ENCODE peak calls at places on chromosomes 2 and 18, in four cellular contexts. K, Y, W and X are unnamed samples. For H3K36me3 and H3K4me1, the result is how much of the 10 kb centered on the place peaks cover.

GRCh38 chr2:217653240-217653639 is 349.6 kb downstream of the TNS1 start:
- DNase-seq in Y (peak), K (no peak), W (no peak), X (peak)

GRCh38 chr2:237708491-237708890 is 81.1 kb downstream of the LRRFIP1 start:
- DNase-seq in Y (no peak), K (peak), W (no peak), X (no peak)

GRCh38 chr2:45652090-45653050 is 895 bp downstream of the PRKCE start:
- DNase-seq in K (peak), Y (peak), W (no peak), X (peak)

GRCh38 chr2:23826771-23827170 is 100.2 kb downstream of the ATAD2B start:
- DNase-seq in Y (no peak), W (no peak), K (no peak), X (no peak)

GRCh38 chr2:197613509-197613987 is 61.8 kb downstream of the RFTN2 start:
- DNase-seq in Y (no peak), W (no peak), K (no peak), X (no peak)

GRCh38 chr18:36314098-36314497 is 16.6 kb downstream of the FHOD3 start:
- DNase-seq in Y (peak), K (no peak), W (no peak), X (no peak)

GRCh38 chr2:16763056-16763455 is 97.4 kb upstream of the CYRIA start:
- DNase-seq in K (no peak), Y (no peak), W (no peak), X (no peak)

GRCh38 chr2:217379807-217380206 is 519.9 kb upstream of the TNP1 start:
- DNase-seq in W (no peak), Y (no peak), K (no peak), X (no peak)

GRCh38 chr2:54569745-54570296 is 113.7 kb downstream of the SPTBN1 start:
- DNase-seq in W (no peak), K (no peak), Y (no peak), X (no peak)

GRCh38 chr2:202278036-202278760 is 12.6 kb downstream of the NOP58 start:
- DNase-seq in K (no peak), W (no peak), Y (peak), X (no peak)

GRCh38 chr2:23794234-23794633 is 132.7 kb downstream of the ATAD2B start:
- DNase-seq in K (no peak), W (no peak), Y (no peak), X (no peak)

GRCh38 chr2:97868986-97869721 is 126.6 kb downstream of the TMEM131 start:
- DNase-seq in K (peak), W (no peak), Y (peak), X (no peak)

GRCh38 chr2:235105821-235106359 is 154.1 kb downstream of the SH3BP4 start:
- DNase-seq in K (no peak), Y (peak), W (no peak), X (no peak)

GRCh38 chr2:221402072-221402471 is 170.0 kb downstream of the EPHA4 start:
- DNase-seq in K (no peak), W (no peak), Y (peak), X (no peak)

GRCh38 chr2:7118606-7119503 is 201.6 kb downstream of the RNF144A start:
- DNase-seq in K (peak), W (no peak), Y (peak), X (no peak)

GRCh38 chr18:63137999-63138448 is 181.5 kb downstream of the BCL2 start:
- DNase-seq in Y (no peak), K (no peak), W (no peak), X (no peak)

GRCh38 chr18:42190643-42191042 is 235.6 kb downstream of the PIK3C3 start:
- DNase-seq in W (no peak), K (no peak), Y (no peak), X (no peak)

GRCh38 chr2:217182996-217183395 is 323.1 kb upstream of the TNP1 start:
- DNase-seq in W (no peak), K (no peak), Y (no peak), X (no peak)

GRCh38 chr2:234550511-234551107 is 53.7 kb upstream of the ARL4C start:
- DNase-seq in K (peak), W (no peak), Y (peak), X (no peak)

GRCh38 chr2:70094978-70095832 is 7.9 kb downstream of the PCBP1 start:
- DNase-seq in Y (peak), W (peak), K (no peak), X (no peak)

GRCh38 chr2:136019825-136020224 is 34.4 kb upstream of the DARS1 start:
- DNase-seq in W (no peak), K (no peak), Y (no peak), X (no peak)

GRCh38 chr2:64975232-64975791 is 13.9 kb upstream of the SLC1A4 start:
- DNase-seq in Y (peak), K (peak), W (no peak), X (no peak)

GRCh38 chr18:78160961-78161656 is 818.5 kb upstream of the SALL3 start:
- DNase-seq in W (no peak), Y (no peak), K (no peak), X (no peak)

GRCh38 chr2:132438650-132439030 is 22.0 kb downstream of the GPR39 start:
- DNase-seq in W (no peak), K (no peak), Y (peak), X (no peak)

GRCh38 chr2:74498500-74499268 is 719 bp downstream of the LBX2 start:
- DNase-seq in K (peak), W (no peak), Y (no peak), X (peak)

GRCh38 chr2:230602562-230603230 is 109.9 kb upstream of the CAB39 start:
- DNase-seq in K (no peak), Y (no peak), W (peak), X (no peak)

GRCh38 chr18:54742654-54743053 is 85.6 kb upstream of the RAB27B start:
- DNase-seq in Y (peak), K (no peak), W (no peak), X (peak)

GRCh38 chr2:148816176-148816575 is 58.9 kb upstream of the KIF5C start:
- DNase-seq in Y (no peak), K (no peak), W (no peak), X (no peak)

GRCh38 chr2:15750822-15751221 is 159.2 kb downstream of the DDX1 start:
- DNase-seq in Y (no peak), W (no peak), K (no peak), X (no peak)

GRCh38 chr2:54741250-54741649 is 17.8 kb downstream of the EML6 start:
- DNase-seq in K (no peak), W (no peak), Y (peak), X (no peak)

GRCh38 chr2:5497874-5498273 is 194.3 kb upstream of the SOX11 start:
- DNase-seq in Y (no peak), K (no peak), W (no peak), X (no peak)

GRCh38 chr2:174670446-174670845 is 72.8 kb upstream of the WIPF1 start:
- DNase-seq in W (no peak), K (no peak), Y (no peak), X (no peak)

GRCh38 chr2:121794233-121794632 is 38.8 kb downstream of the TSN start:
- DNase-seq in K (no peak), Y (no peak), W (no peak), X (no peak)
- H3K27ac ChIP-seq in K (no peak), Y (no peak), W (no peak), X (no peak)

GRCh38 chr2:1639086-1639858 is 105.0 kb downstream of the PXDN start:
- DNase-seq in K (no peak), W (no peak), Y (no peak), X (no peak)
- H3K36me3 ChIP-seq in K (under half), W (under half), Y (under half), X (under half)

GRCh38 chr2:196268538-196269338 is 97.4 kb upstream of the STK17B start:
- DNase-seq in Y (no peak), W (no peak), K (no peak), X (no peak)
- H3K4me1 ChIP-seq in Y (under half), W (under half), K (under half), X (under half)

GRCh38 chr2:62412347-62412742 is 93.7 kb downstream of the TMEM17 start:
- DNase-seq in K (no peak), Y (no peak), W (no peak), X (no peak)

GRCh38 chr2:62410926-62411456 is 95.0 kb downstream of the TMEM17 start:
- DNase-seq in Y (no peak), W (no peak), K (no peak), X (no peak)

GRCh38 chr2:62415019-62415431 is 91.0 kb downstream of the TMEM17 start:
- DNase-seq in K (no peak), W (no peak), Y (no peak), X (no peak)

GRCh38 chr2:62413116-62413663 is 92.8 kb downstream of the TMEM17 start:
- DNase-seq in W (no peak), K (no peak), Y (no peak), X (no peak)

DNA sequence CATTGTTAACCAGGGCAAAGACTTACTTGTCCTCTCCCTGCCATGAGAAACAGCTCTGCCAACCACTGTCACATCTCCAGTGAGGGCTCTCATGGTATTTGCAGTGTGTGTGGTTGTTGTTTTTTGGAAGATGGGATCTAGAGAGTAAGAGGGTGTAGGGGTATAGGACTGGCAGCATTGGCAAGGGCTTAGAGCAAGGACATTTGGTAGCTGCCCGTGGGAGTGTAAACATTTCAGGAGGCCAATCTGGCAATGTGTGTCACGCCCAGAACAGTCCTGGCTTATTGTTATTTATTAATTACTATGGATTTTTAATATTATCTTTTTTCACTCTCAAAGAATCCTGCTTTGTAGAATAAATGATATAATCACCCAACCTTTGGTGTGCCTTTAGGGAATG is 90.5 kb downstream of the TMEM17 start:
- DNase-seq in W (no peak), K (no peak), Y (no peak), X (no peak)
- H3K27ac ChIP-seq in W (no peak), K (no peak), Y (no peak), X (no peak)

GRCh38 chr2:86485103-86485502 is 43.9 kb downstream of the KDM3A start:
- DNase-seq in Y (peak), K (no peak), W (no peak), X (no peak)
- H3K36me3 ChIP-seq in Y (under half), K (under half), W (half or more), X (half or more)

DNA sequence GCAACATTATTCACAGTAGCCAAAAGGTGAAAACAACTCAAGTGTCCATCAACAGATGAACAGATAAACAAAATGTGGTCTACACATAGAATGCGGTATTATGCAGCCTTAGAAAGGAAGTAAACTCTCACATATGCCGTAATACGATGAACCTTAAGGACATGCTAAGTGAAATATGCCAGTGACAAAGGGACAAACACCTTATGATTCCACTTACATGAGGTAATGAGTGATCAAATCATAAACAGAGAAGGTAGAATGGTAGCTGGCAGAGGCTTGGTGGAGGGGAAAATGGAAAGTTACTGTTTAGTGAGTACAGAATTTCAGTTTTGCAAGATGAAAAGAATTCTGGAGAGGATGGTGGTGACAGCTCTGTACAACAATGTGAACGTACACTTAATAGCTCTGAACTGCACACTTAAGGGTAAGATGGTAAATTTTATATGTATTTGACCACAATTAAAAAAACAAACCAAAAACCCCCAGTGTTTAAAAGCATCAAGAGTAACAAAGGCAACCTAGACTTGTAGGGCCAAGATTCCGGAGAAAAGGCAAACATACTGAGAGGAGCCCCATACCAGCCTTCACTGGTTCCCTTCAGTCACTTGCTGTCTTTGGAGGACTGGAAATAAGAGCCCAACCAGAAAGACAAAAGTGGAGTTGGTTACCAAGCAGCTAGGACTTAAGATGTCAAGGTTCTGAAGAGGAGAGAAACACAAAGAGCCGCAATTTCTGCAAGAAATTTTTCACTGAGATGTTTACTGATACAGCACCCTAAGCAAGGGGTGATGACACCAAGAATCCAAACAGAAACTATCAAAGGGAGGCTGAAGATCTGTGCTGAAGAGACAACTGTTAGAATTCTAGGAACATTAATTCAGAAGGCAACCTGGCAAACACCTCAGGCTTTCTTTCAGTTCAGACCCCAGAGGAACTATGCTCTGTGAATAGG is 61.3 kb downstream of the CUL3 start:
- DNase-seq in W (no peak), K (peak), Y (peak), X (no peak)
- H3K4me1 ChIP-seq in W (under half), K (under half), Y (under half), X (under half)

DNA sequence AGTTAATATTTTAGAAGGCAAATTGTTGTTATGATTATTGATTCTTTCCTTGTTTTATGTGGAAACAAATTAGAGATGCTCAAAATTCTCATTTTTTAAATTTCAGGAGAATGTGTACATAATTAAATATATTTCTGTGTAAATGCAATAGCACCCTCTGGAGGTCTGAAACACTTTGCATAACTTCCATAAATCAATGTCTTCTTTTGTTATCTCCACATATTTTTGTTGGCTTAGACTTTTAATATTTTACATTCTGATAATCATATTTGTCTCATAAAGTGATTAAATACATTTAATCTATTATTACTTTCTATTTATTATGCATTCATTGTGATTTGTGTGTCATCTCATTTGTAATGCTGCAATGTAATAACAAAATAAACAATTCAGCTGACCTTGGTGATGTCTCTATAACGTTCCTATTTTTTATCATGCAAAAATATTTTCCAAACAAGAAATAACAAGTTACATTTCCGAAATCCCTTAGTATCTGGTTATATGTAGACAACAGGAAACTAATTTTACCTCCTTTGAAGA is 201.8 kb upstream of the GALNT5 start:
- DNase-seq in K (no peak), W (no peak), Y (peak), X (no peak)
- H3K27ac ChIP-seq in K (no peak), W (no peak), Y (no peak), X (no peak)

DNA sequence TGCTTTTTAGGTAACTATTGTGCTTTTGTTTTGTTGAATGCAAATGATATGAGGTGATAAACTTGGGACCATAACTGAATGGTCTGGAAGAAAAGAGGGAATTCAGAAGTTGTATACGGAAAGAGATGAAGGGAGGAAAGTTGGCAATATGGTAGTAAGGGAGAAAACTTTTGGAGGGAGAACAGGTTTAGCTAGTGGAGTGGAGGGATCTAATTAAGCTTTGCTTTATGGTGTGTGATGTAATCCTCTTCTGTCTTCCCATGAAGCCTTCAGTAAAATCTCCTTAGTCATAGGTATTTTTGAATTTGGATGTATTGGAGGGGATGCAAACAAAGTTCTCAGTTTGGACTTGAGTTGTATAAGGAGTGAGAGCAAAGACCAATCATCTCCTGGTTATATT is 20.2 kb upstream of the RAB10 start:
- DNase-seq in Y (no peak), W (no peak), K (no peak), X (no peak)
- H3K36me3 ChIP-seq in Y (under half), W (under half), K (under half), X (under half)